ENCODE peak calls at places on chromosome 12, in four cellular contexts. W, T, X and S are unnamed samples.

GRCh38 chr12:124026755-124027745 is 54.0 kb downstream of the ZNF664 start:
- DNase-seq in W (no peak), T (no peak), X (no peak), S (no peak)

GRCh38 chr12:106871477-106871876 is 84.2 kb upstream of the TMEM263 start:
- DNase-seq in W (no peak), T (no peak), X (no peak), S (no peak)

GRCh38 chr12:130514149-130514551 is 176.5 kb downstream of the PIWIL1 start:
- DNase-seq in W (no peak), T (no peak), X (no peak), S (no peak)

GRCh38 chr12:67759829-67760228 is 111.3 kb downstream of the DYRK2 start:
- DNase-seq in W (no peak), T (no peak), X (no peak), S (no peak)

GRCh38 chr12:4270016-4270669 is 3.4 kb upstream of the CCND2 start:
- DNase-seq in W (no peak), T (no peak), X (no peak), S (no peak)

GRCh38 chr12:68483592-68484373 is 126.9 kb upstream of the RAP1B start:
- DNase-seq in W (no peak), T (no peak), X (no peak), S (no peak)

GRCh38 chr12:7512528-7512927 is 9.0 kb upstream of the CD163 start:
- DNase-seq in W (no peak), T (peak), X (no peak), S (no peak)

GRCh38 chr12:65613692-65614091 is 210.6 kb upstream of the HMGA2 start:
- DNase-seq in W (no peak), T (no peak), X (no peak), S (no peak)

GRCh38 chr12:87086118-87086891 is 830.1 kb upstream of the MGAT4C start:
- DNase-seq in W (no peak), T (no peak), X (no peak), S (no peak)

GRCh38 chr12:116783503-116784237 is 45.6 kb downstream of the RNFT2 start:
- DNase-seq in W (no peak), T (no peak), X (no peak), S (no peak)

GRCh38 chr12:32478858-32479257 is 79.5 kb downstream of the FGD4 start:
- DNase-seq in W (no peak), T (no peak), X (no peak), S (no peak)

GRCh38 chr12:6432991-6433390 is 11.8 kb upstream of the CD27 start:
- DNase-seq in W (no peak), T (no peak), X (no peak), S (no peak)

GRCh38 chr12:38664661-38665269 is 240.6 kb downstream of the CPNE8 start:
- DNase-seq in W (no peak), T (no peak), X (peak), S (no peak)

GRCh38 chr12:30988887-30989286 is 62.3 kb downstream of the TSPAN11 start:
- DNase-seq in W (no peak), T (no peak), X (no peak), S (no peak)

GRCh38 chr12:58533652-58534051 is 386.7 kb downstream of the LRIG3 start:
- DNase-seq in W (no peak), T (no peak), X (no peak), S (no peak)

GRCh38 chr12:66538970-66539369 is 139.9 kb downstream of the GRIP1 start:
- DNase-seq in W (no peak), T (no peak), X (no peak), S (no peak)

GRCh38 chr12:32918890-32919791 is 22.6 kb upstream of the PKP2 start:
- DNase-seq in W (no peak), T (no peak), X (no peak), S (peak)

GRCh38 chr12:67910360-67911292 is 78.6 kb upstream of the IFNG-AS1 start:
- DNase-seq in W (no peak), T (peak), X (no peak), S (no peak)

GRCh38 chr12:46153267-46153872 is 115.5 kb downstream of the SLC38A1 start:
- DNase-seq in W (no peak), T (no peak), X (no peak), S (no peak)

GRCh38 chr12:3140284-3140683 is 63.1 kb downstream of the TSPAN9 start:
- DNase-seq in W (no peak), T (no peak), X (no peak), S (no peak)

GRCh38 chr12:109310247-109311125 is 1.4 kb upstream of the FOXN4 start:
- DNase-seq in W (no peak), T (no peak), X (no peak), S (peak)

GRCh38 chr12:107843351-107844311 is 69.1 kb downstream of the ASCL4 start:
- DNase-seq in W (no peak), T (no peak), X (peak), S (peak)

GRCh38 chr12:31740618-31741017 is 11.8 kb upstream of the AMN1 start:
- DNase-seq in W (no peak), T (no peak), X (no peak), S (no peak)

GRCh38 chr12:81005635-81006034 is 67.9 kb upstream of the LIN7A start:
- DNase-seq in W (no peak), T (no peak), X (no peak), S (no peak)

GRCh38 chr12:29041621-29042020 is 107.5 kb upstream of the FAR2 start:
- DNase-seq in W (no peak), T (peak), X (no peak), S (no peak)

GRCh38 chr12:21773799-21774198 is 707 bp downstream of the KCNJ8 start:
- DNase-seq in W (no peak), T (no peak), X (no peak), S (no peak)

GRCh38 chr12:21775130-21775920 is 819 bp upstream of the KCNJ8 start:
- DNase-seq in W (no peak), T (no peak), X (no peak), S (no peak)

GRCh38 chr12:21774358-21775129 is at the start of gene KCNJ8:
- DNase-seq in W (peak), T (peak), X (peak), S (peak)

GRCh38 chr12:21771311-21771710 is 3.2 kb downstream of the KCNJ8 start:
- DNase-seq in W (no peak), T (peak), X (no peak), S (no peak)

DNA sequence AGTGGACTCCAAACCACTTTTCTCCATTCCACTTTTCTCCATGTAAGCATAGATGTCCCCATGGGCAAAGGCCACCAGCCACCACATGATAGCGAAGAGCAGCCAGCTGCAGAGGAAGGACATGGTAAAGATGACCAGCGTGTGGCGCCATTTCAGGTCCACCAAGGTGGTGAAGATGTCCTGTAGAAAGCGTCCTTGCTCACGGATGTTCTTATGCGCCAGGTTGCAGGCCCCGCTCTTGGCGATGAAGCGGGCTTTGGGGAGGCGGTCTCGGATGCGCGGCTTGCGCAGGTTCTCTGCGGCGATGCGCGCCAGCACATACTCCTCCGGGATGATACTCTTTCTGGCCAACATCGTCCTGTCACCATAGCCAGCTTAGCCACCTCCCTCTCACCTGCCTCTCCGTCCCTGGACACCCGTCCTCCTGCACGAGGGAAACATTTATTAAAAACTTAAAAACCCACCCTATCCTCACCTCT is 1.2 kb downstream of the KCNJ8 start:
- DNase-seq in W (peak), T (no peak), X (peak), S (peak)
- TF ChIP-seq CTCF in W (no peak), T (peak), X (no peak), S (peak)

GRCh38 chr12:78179346-78179745 is 348.7 kb downstream of the NAV3 start:
- DNase-seq in W (no peak), T (no peak), X (no peak), S (no peak)

GRCh38 chr12:78185109-78185508 is 354.4 kb downstream of the NAV3 start:
- DNase-seq in W (no peak), T (no peak), X (no peak), S (no peak)

GRCh38 chr12:78185651-78186050 is 355.0 kb downstream of the NAV3 start:
- DNase-seq in W (no peak), T (no peak), X (no peak), S (no peak)

GRCh38 chr12:78183854-78184253 is 353.2 kb downstream of the NAV3 start:
- DNase-seq in W (no peak), T (no peak), X (no peak), S (no peak)

GRCh38 chr12:78181544-78182162 is 351.0 kb downstream of the NAV3 start:
- DNase-seq in W (no peak), T (no peak), X (peak), S (peak)
- TF ChIP-seq CTCF in W (no peak), T (peak), X (peak), S (peak)

DNA sequence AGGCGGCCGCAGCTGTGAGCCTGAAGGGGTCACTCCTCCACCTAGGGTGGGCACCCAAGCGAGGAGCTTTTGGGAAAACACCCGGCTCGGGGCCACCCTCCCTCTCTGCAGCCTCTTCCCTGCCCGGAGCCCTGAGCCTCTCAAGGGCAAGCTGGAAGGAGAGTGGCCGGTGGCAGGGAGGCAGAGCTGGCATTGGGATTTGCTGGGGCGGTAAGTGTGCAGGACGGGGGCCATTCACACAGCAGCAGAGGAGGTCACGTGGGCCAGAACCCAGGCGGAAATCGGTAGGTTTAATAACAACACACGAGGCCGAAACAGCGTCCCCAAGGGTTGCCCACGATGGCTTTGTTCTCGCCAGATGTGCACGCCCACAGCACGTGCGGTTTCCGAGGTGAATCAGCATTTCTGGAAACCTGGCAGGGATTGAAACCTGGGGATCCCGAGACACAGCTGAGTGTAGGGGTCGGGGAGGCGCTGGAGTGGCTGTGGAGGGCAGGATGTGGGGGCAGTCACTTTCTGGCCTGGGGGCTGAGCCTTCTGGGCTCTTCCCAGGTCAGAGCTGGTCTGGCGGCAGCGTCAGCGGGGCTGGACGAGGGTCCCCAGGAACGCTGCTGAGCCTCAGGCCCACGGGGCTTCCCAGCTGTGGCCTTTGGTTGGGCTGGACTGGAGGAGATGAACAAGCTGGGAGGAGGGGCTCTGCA is 23.5 kb downstream of the NOC4L start:
- DNase-seq in W (no peak), T (no peak), X (peak), S (no peak)
- TF ChIP-seq CTCF in W (no peak), T (no peak), X (no peak), S (no peak)

DNA sequence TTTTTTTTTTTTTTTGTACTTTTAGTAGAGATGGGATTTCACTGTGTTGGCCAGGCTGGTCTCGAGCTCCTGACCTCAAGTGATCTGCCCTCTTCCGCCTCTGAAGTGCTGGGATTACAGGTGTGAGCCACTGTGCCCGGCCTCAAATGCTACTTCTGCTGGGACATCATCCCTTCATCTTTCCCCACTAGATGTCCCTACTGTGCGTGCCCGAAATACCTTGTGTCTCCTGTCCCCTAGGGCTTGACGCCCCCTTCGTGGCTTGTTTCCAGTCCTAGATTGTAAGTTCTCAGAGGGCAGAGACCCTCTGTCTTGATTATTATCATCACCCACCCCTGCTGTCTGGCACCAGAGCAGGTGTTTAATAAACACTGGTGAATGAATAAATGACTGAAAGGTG is 14.9 kb downstream of the CCDC63 start:
- DNase-seq in W (no peak), T (no peak), X (no peak), S (no peak)
- TF ChIP-seq CTCF in W (no peak), T (no peak), X (no peak), S (no peak)

GRCh38 chr12:118046430-118046829 is 14.5 kb downstream of the WSB2 start:
- DNase-seq in W (no peak), T (no peak), X (no peak), S (no peak)

GRCh38 chr12:118053071-118053985 is 7.7 kb downstream of the WSB2 start:
- DNase-seq in W (no peak), T (no peak), X (no peak), S (no peak)

GRCh38 chr12:118055144-118055557 is 5.8 kb downstream of the WSB2 start:
- DNase-seq in W (peak), T (no peak), X (peak), S (peak)

GRCh38 chr12:118052324-118053070 is 8.5 kb downstream of the WSB2 start:
- DNase-seq in W (peak), T (peak), X (no peak), S (no peak)

GRCh38 chr12:118050972-118051910 is 9.7 kb downstream of the WSB2 start:
- DNase-seq in W (no peak), T (no peak), X (no peak), S (no peak)
- TF ChIP-seq CTCF in W (no peak), T (peak), X (peak), S (no peak)

GRCh38 chr12:113591480-113591971 is 119.9 kb upstream of the LHX5 start:
- DNase-seq in W (no peak), T (no peak), X (peak), S (peak)
- TF ChIP-seq CTCF in W (no peak), T (no peak), X (no peak), S (no peak)

DNA sequence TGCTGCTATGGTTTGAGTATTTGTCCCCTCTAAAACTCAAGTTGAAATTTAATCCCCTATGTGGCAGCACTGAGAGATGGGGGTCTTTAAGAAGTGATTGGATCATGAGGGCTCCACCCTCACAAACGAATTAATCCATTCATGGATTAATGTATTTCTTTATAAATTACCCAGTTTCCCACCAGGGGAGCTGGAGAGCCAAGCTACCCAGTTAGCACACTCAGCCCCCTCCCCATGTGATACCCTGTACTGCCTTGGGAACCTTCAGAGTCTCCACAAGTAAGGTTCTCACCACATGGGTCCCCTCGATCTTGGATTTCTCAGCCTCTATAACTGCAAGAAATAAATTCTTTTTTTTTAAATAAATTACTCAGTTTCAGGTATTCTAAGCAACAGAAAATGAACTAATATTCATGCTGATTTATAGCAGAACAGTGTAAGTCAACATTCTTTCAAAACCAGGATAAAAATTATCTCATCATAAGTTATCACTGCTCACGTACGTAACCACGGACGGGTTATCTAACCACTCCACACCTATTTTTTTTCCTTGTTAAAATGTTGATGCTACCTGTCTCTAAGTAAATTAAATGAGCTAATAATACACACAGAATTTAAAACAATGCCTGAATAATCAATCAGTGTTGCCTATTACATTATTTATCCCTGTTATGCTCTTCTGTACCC is 3.6 kb downstream of the NAP1L1 start:
- DNase-seq in W (no peak), T (no peak), X (peak), S (no peak)
- TF ChIP-seq CTCF in W (no peak), T (peak), X (peak), S (no peak)

GRCh38 chr12:49744363-49744885 is 3.1 kb downstream of the TMBIM6 start:
- DNase-seq in W (no peak), T (no peak), X (no peak), S (no peak)
- TF ChIP-seq CTCF in W (no peak), T (no peak), X (no peak), S (no peak)